ENCODE peak calls at places on chromosome 6, in six cellular contexts. One of them, this sample, is unnamed.

GRCh38 chr6:125953502-125953875 is 3.1 kb upstream of the HINT3 start:
- DNase-seq in SK-N-SH: no peak
- DNase-seq in GM12878: no peak
- DNase-seq in K562: no peak
- DNase-seq in HepG2: peak
- DNase-seq in H1: no peak
- DNase-seq in this sample: no peak

GRCh38 chr6:105184921-105185320 is 5.1 kb upstream of the POPDC3 start:
- DNase-seq in SK-N-SH: no peak
- DNase-seq in GM12878: no peak
- DNase-seq in K562: no peak
- DNase-seq in HepG2: no peak
- DNase-seq in H1: no peak
- DNase-seq in this sample: no peak

GRCh38 chr6:157989541-157990289 is 8.1 kb downstream of the SYNJ2 start:
- DNase-seq in SK-N-SH: peak
- DNase-seq in GM12878: no peak
- DNase-seq in K562: peak
- DNase-seq in HepG2: no peak
- DNase-seq in H1: no peak
- DNase-seq in this sample: no peak

GRCh38 chr6:44630125-44631028 is 242.9 kb downstream of the CDC5L start:
- DNase-seq in SK-N-SH: peak
- DNase-seq in GM12878: no peak
- DNase-seq in K562: peak
- DNase-seq in HepG2: peak
- DNase-seq in H1: no peak
- DNase-seq in this sample: peak

GRCh38 chr6:124964084-124964763 is 2.0 kb downstream of the RNF217 start:
- DNase-seq in SK-N-SH: no peak
- DNase-seq in GM12878: no peak
- DNase-seq in K562: peak
- DNase-seq in HepG2: peak
- DNase-seq in H1: no peak
- DNase-seq in this sample: no peak

GRCh38 chr6:158069800-158070195 is 88.1 kb downstream of the SYNJ2 start:
- DNase-seq in SK-N-SH: no peak
- DNase-seq in GM12878: no peak
- DNase-seq in K562: no peak
- DNase-seq in HepG2: no peak
- DNase-seq in H1: no peak
- DNase-seq in this sample: no peak

GRCh38 chr6:159172066-159172465 is 2.9 kb downstream of the FNDC1 start:
- DNase-seq in SK-N-SH: no peak
- DNase-seq in GM12878: no peak
- DNase-seq in K562: no peak
- DNase-seq in HepG2: no peak
- DNase-seq in H1: no peak
- DNase-seq in this sample: no peak

GRCh38 chr6:780669-781068 is 87.7 kb upstream of the EXOC2 start:
- DNase-seq in SK-N-SH: no peak
- DNase-seq in GM12878: no peak
- DNase-seq in K562: no peak
- DNase-seq in HepG2: no peak
- DNase-seq in H1: no peak
- DNase-seq in this sample: no peak

GRCh38 chr6:11689847-11690246 is 88.8 kb downstream of the ADTRP start:
- DNase-seq in SK-N-SH: no peak
- DNase-seq in GM12878: no peak
- DNase-seq in K562: no peak
- DNase-seq in HepG2: no peak
- DNase-seq in H1: no peak
- DNase-seq in this sample: no peak

GRCh38 chr6:151847064-151847463 is 39.6 kb downstream of the ESR1 start:
- DNase-seq in SK-N-SH: no peak
- DNase-seq in GM12878: no peak
- DNase-seq in K562: peak
- DNase-seq in HepG2: peak
- DNase-seq in H1: no peak
- DNase-seq in this sample: no peak

GRCh38 chr6:128478230-128479047 is 42.0 kb downstream of the PTPRK start:
- DNase-seq in SK-N-SH: no peak
- DNase-seq in GM12878: no peak
- DNase-seq in K562: no peak
- DNase-seq in HepG2: no peak
- DNase-seq in H1: no peak
- DNase-seq in this sample: no peak

GRCh38 chr6:16969699-16970695 is 131.9 kb upstream of the STMND1 start:
- DNase-seq in SK-N-SH: no peak
- DNase-seq in GM12878: no peak
- DNase-seq in K562: no peak
- DNase-seq in HepG2: no peak
- DNase-seq in H1: no peak
- DNase-seq in this sample: no peak

GRCh38 chr6:123803862-123804681 is at the start of gene NKAIN2:
- DNase-seq in SK-N-SH: no peak
- DNase-seq in GM12878: no peak
- DNase-seq in K562: no peak
- DNase-seq in HepG2: no peak
- DNase-seq in H1: no peak
- DNase-seq in this sample: no peak

DNA sequence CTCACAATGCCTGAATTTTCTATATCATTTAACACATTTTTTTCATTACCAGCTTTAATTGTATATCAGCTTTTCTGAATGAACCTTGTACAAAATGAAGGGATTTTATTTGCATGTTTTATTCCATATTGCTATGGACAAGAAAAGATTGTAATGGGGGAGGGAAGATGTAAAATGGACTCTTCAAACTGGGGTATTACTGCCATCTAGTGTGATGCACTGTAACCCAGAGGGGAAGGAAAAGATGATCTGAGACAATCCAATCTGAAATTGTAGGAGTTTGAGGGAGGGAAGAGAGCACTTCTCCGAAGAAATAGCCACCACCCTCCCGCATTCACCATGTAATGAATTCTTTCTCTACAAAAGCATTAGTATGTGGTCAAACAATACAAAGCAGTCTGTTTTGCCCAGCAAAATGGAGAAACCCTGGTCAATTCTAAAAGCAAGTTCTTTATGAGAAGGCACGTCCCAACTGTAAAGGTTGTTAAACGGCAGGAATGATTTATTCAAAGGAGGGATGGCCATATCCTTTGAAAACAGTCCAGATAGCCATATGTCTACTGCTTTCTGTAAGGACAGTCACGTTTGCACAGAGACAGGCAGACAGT is 679.5 kb upstream of the NRSN1 start:
- DNase-seq in SK-N-SH: peak
- DNase-seq in GM12878: no peak
- DNase-seq in K562: no peak
- DNase-seq in HepG2: no peak
- DNase-seq in H1: no peak
- DNase-seq in this sample: no peak
- TF ChIP-seq GABPA in SK-N-SH: no peak
- TF ChIP-seq GABPA in GM12878: no peak
- TF ChIP-seq GABPA in K562: no peak
- TF ChIP-seq GABPA in HepG2: no peak
- TF ChIP-seq GABPA in H1: no peak
- TF ChIP-seq GABPA in this sample: no peak

GRCh38 chr6:154230910-154231595 is 125.5 kb downstream of the IPCEF1 start:
- DNase-seq in SK-N-SH: no peak
- DNase-seq in GM12878: no peak
- DNase-seq in K562: no peak
- DNase-seq in HepG2: no peak
- DNase-seq in H1: no peak
- DNase-seq in this sample: no peak

GRCh38 chr6:154230390-154230789 is 126.2 kb downstream of the IPCEF1 start:
- DNase-seq in SK-N-SH: no peak
- DNase-seq in GM12878: no peak
- DNase-seq in K562: no peak
- DNase-seq in HepG2: no peak
- DNase-seq in H1: no peak
- DNase-seq in this sample: no peak

GRCh38 chr6:154228521-154228905 is 128.1 kb downstream of the IPCEF1 start:
- DNase-seq in SK-N-SH: no peak
- DNase-seq in GM12878: no peak
- DNase-seq in K562: no peak
- DNase-seq in HepG2: no peak
- DNase-seq in H1: no peak
- DNase-seq in this sample: no peak

GRCh38 chr6:154227862-154228520 is 128.6 kb downstream of the IPCEF1 start:
- DNase-seq in SK-N-SH: no peak
- DNase-seq in GM12878: no peak
- DNase-seq in K562: no peak
- DNase-seq in HepG2: no peak
- DNase-seq in H1: no peak
- DNase-seq in this sample: no peak

GRCh38 chr6:154229796-154230195 is 126.8 kb downstream of the IPCEF1 start:
- DNase-seq in SK-N-SH: no peak
- DNase-seq in GM12878: no peak
- DNase-seq in K562: no peak
- DNase-seq in HepG2: no peak
- DNase-seq in H1: no peak
- DNase-seq in this sample: no peak
- TF ChIP-seq GABPA in SK-N-SH: no peak
- TF ChIP-seq GABPA in GM12878: no peak
- TF ChIP-seq GABPA in K562: no peak
- TF ChIP-seq GABPA in HepG2: no peak
- TF ChIP-seq GABPA in H1: no peak
- TF ChIP-seq GABPA in this sample: no peak

GRCh38 chr6:13868236-13868635 is 53.9 kb upstream of the MCUR1 start:
- DNase-seq in SK-N-SH: no peak
- DNase-seq in GM12878: no peak
- DNase-seq in K562: no peak
- DNase-seq in HepG2: no peak
- DNase-seq in H1: no peak
- DNase-seq in this sample: no peak

GRCh38 chr6:13866291-13866690 is 51.9 kb upstream of the MCUR1 start:
- DNase-seq in SK-N-SH: no peak
- DNase-seq in GM12878: no peak
- DNase-seq in K562: no peak
- DNase-seq in HepG2: no peak
- DNase-seq in H1: no peak
- DNase-seq in this sample: no peak

GRCh38 chr6:13872681-13873080 is 52.1 kb upstream of the RNF182 start:
- DNase-seq in SK-N-SH: no peak
- DNase-seq in GM12878: no peak
- DNase-seq in K562: no peak
- DNase-seq in HepG2: no peak
- DNase-seq in H1: no peak
- DNase-seq in this sample: peak

GRCh38 chr6:13873288-13874190 is 51.2 kb upstream of the RNF182 start:
- DNase-seq in SK-N-SH: peak
- DNase-seq in GM12878: peak
- DNase-seq in K562: peak
- DNase-seq in HepG2: peak
- DNase-seq in H1: peak
- DNase-seq in this sample: peak

DNA sequence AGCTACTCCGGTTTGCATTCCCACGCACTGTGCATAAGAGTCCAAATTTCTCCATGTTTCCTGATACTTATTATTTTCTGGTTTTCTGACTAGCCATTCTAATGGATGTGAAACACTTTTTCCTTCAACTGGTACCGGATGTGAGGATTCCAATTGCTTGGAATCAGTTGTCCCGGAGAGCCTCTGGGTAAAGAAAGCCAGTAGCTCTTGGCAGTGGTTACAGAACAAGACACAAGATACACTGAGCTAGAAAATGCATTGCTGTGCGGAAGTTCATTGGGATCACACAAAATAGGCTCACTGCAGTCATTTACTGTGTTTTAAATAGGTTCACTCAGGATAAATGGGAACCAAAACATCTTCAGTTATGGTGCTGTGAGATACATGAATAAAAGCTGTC is 54.6 kb upstream of the RNF182 start:
- DNase-seq in SK-N-SH: no peak
- DNase-seq in GM12878: no peak
- DNase-seq in K562: no peak
- DNase-seq in HepG2: no peak
- DNase-seq in H1: no peak
- DNase-seq in this sample: no peak
- TF ChIP-seq GABPA in SK-N-SH: no peak
- TF ChIP-seq GABPA in GM12878: no peak
- TF ChIP-seq GABPA in K562: no peak
- TF ChIP-seq GABPA in HepG2: no peak
- TF ChIP-seq GABPA in H1: no peak
- TF ChIP-seq GABPA in this sample: no peak

GRCh38 chr6:102746941-102747340 is 1353.4 kb downstream of the GRIK2 start:
- DNase-seq in SK-N-SH: no peak
- DNase-seq in GM12878: no peak
- DNase-seq in K562: no peak
- DNase-seq in HepG2: no peak
- DNase-seq in H1: no peak
- DNase-seq in this sample: no peak

GRCh38 chr6:102736941-102737368 is 1343.4 kb downstream of the GRIK2 start:
- DNase-seq in SK-N-SH: no peak
- DNase-seq in GM12878: no peak
- DNase-seq in K562: no peak
- DNase-seq in HepG2: no peak
- DNase-seq in H1: no peak
- DNase-seq in this sample: no peak

DNA sequence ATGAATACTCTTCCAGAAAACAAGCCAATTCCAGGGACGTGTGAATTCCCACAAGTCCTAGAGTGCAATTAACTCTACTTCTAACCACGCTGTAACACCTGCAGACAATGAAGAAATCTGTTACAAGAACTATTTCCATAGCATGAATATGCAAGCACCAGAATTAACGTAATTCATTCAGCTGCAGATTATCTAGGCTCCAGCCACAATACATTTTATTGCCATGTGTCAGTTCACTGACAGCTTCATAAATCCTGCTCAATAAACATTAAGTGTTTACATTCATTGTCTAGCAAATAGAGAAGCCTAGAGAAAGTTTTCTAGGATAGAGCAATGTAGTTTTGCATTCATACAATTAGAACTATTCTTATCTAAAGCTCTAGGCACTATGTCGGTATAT is 1348.5 kb downstream of the GRIK2 start:
- DNase-seq in SK-N-SH: no peak
- DNase-seq in GM12878: no peak
- DNase-seq in K562: no peak
- DNase-seq in HepG2: no peak
- DNase-seq in H1: no peak
- DNase-seq in this sample: no peak
- TF ChIP-seq GABPA in SK-N-SH: no peak
- TF ChIP-seq GABPA in GM12878: no peak
- TF ChIP-seq GABPA in K562: no peak
- TF ChIP-seq GABPA in HepG2: no peak
- TF ChIP-seq GABPA in H1: no peak
- TF ChIP-seq GABPA in this sample: no peak

GRCh38 chr6:142027074-142027473 is 105.7 kb upstream of the GJE1 start:
- DNase-seq in SK-N-SH: no peak
- DNase-seq in GM12878: no peak
- DNase-seq in K562: no peak
- DNase-seq in HepG2: no peak
- DNase-seq in H1: no peak
- DNase-seq in this sample: no peak
- TF ChIP-seq GABPA in SK-N-SH: no peak
- TF ChIP-seq GABPA in GM12878: no peak
- TF ChIP-seq GABPA in K562: no peak
- TF ChIP-seq GABPA in HepG2: no peak
- TF ChIP-seq GABPA in H1: no peak
- TF ChIP-seq GABPA in this sample: no peak